ENCODE peak calls at places on chromosomes 5 and 9, in seven cellular contexts. F is NCI-H1092, O is uterus, N is left ventricle myocardium inferior, J is iris pigment epithelial cell, Y is EH, L is COLO829. Z is an unnamed sample.

GRCh38 chr9:91751922-91752321 is 198.1 kb downstream of the ROR2 start:
- DNase-seq in F (no peak), O (no peak), J (peak; percentile 85), L (no peak), Y (peak; percentile 27), N (no peak), Z (no peak)

GRCh38 chr5:174381241-174381640 is 335.7 kb downstream of the NSG2 start:
- DNase-seq in O (no peak), Y (no peak), F (no peak), J (no peak), L (no peak), N (no peak), Z (no peak)

GRCh38 chr5:127909078-127909477 is 174.5 kb upstream of the SLC12A2 start:
- DNase-seq in J (peak; percentile 66), Y (peak; percentile 56), L (no peak), F (peak; percentile 8), O (no peak), N (no peak), Z (no peak)

GRCh38 chr9:32072568-32072967 is 311.9 kb upstream of the ACO1 start:
- DNase-seq in O (no peak), Y (no peak), N (no peak), L (no peak), F (no peak), J (no peak), Z (no peak)

GRCh38 chr9:130461218-130461630 is 16.5 kb downstream of the ASS1 start:
- DNase-seq in J (no peak), L (peak; percentile 51), F (peak; percentile 19), Y (peak; percentile 54), O (peak; percentile 58), N (peak; percentile 62), Z (peak; percentile 10)

GRCh38 chr5:77645158-77645994 is 6.9 kb upstream of the OTP start:
- DNase-seq in N (no peak), L (no peak), J (no peak), Y (peak; percentile 29), O (no peak), F (no peak), Z (no peak)

GRCh38 chr5:111829701-111830100 is 72.7 kb upstream of the NREP start:
- DNase-seq in J (peak; percentile 83), L (peak; percentile 34), N (no peak), F (no peak), Y (peak; percentile 94), O (no peak), Z (no peak)

GRCh38 chr9:105243015-105243686 is 1.3 kb upstream of the SLC44A1 start:
- DNase-seq in L (no peak), J (peak; percentile 69), O (no peak), F (no peak), Y (peak; percentile 98), N (no peak), Z (no peak)

GRCh38 chr9:75683591-75683990 is 206.9 kb upstream of the PCSK5 start:
- DNase-seq in Y (no peak), O (no peak), N (no peak), L (no peak), J (peak; percentile 8), F (no peak), Z (no peak)

GRCh38 chr9:3708751-3709150 is 182.9 kb upstream of the RFX3 start:
- DNase-seq in L (no peak), Y (peak; percentile 32), J (peak; percentile 31), F (peak; percentile 84), N (no peak), O (no peak), Z (peak; percentile 15)

GRCh38 chr9:134381671-134382505 is 55.6 kb downstream of the RXRA start:
- DNase-seq in N (peak; percentile 61), O (no peak), Y (no peak), J (no peak), F (no peak), L (no peak), Z (no peak)

GRCh38 chr9:23342296-23342695 is 483.7 kb downstream of the ELAVL2 start:
- DNase-seq in N (no peak), F (no peak), J (peak; percentile 72), Y (no peak), O (no peak), L (peak; percentile 1), Z (no peak)

GRCh38 chr5:141618030-141618803 is 583 bp downstream of the DIAPH1 start:
- DNase-seq in Y (peak; percentile 53), J (no peak), N (no peak), O (peak; percentile 41), F (no peak), L (no peak), Z (peak; percentile 8)

GRCh38 chr9:121997791-121998190 is 95.3 kb downstream of the TTLL11 start:
- DNase-seq in N (no peak), F (no peak), Y (peak; percentile 51), L (no peak), J (peak; percentile 69), O (peak; percentile 51), Z (no peak)

GRCh38 chr5:68932830-68933434 is 160.9 kb upstream of the SLC30A5 start:
- DNase-seq in O (no peak), N (no peak), L (no peak), J (no peak), Y (no peak), F (no peak), Z (no peak)

GRCh38 chr5:156741516-156741915 is 108.6 kb upstream of the PPP1R2B start:
- DNase-seq in F (no peak), O (no peak), L (no peak), J (no peak), Y (no peak), N (no peak), Z (no peak)

GRCh38 chr5:142316051-142316450 is 8.8 kb downstream of the SPRY4 start:
- DNase-seq in F (peak; percentile 83), J (peak; percentile 71), N (no peak), Y (peak; percentile 86), L (peak; percentile 22), O (no peak), Z (no peak)

GRCh38 chr9:121222524-121223171 is 21.0 kb upstream of the RAB14 start:
- DNase-seq in N (no peak), L (peak; percentile 61), Y (peak; percentile 67), O (no peak), F (no peak), J (peak; percentile 48), Z (no peak)

GRCh38 chr5:685262-686171 is 7.6 kb downstream of the TPPP start:
- DNase-seq in F (no peak), L (no peak), Y (no peak), O (peak; percentile 8), N (peak; percentile 10), J (no peak), Z (no peak)

GRCh38 chr5:172009536-172010270 is 3.3 kb upstream of the FBXW11 start:
- DNase-seq in J (peak; percentile 60), N (no peak), Y (no peak), L (no peak), F (no peak), O (no peak), Z (no peak)

GRCh38 chr5:137389042-137389441 is 110.1 kb downstream of the SPOCK1 start:
- DNase-seq in L (no peak), N (no peak), J (no peak), Y (no peak), O (no peak), F (no peak), Z (no peak)

GRCh38 chr5:131068893-131069643 is 96.0 kb downstream of the HINT1 start:
- DNase-seq in L (peak; percentile 11), J (no peak), O (no peak), Y (no peak), F (no peak), N (no peak), Z (peak; percentile 31)

GRCh38 chr5:136004436-136004835 is 24.4 kb upstream of the TGFBI start:
- DNase-seq in N (no peak), J (peak; percentile 87), Y (peak; percentile 87), O (no peak), F (no peak), L (no peak), Z (no peak)

GRCh38 chr5:90353254-90353653 is 56.3 kb downstream of the CETN3 start:
- DNase-seq in L (no peak), Y (no peak), J (no peak), N (no peak), O (no peak), F (no peak), Z (no peak)

GRCh38 chr5:178250263-178250662 is 17.7 kb upstream of the PHYKPL start:
- DNase-seq in Y (no peak), J (no peak), L (no peak), F (no peak), N (no peak), O (no peak), Z (no peak)

GRCh38 chr5:180739958-180740357 is at the start of gene OR2Y1:
- DNase-seq in O (no peak), F (no peak), J (no peak), L (no peak), Y (no peak), N (no peak), Z (no peak)

GRCh38 chr5:1249366-1250280 is 24.4 kb downstream of the SLC6A18 start:
- DNase-seq in J (no peak), Y (no peak), F (no peak), L (no peak), O (no peak), N (no peak), Z (no peak)

GRCh38 chr5:127671218-127671617 is 22.3 kb downstream of the CTXN3 start:
- DNase-seq in F (no peak), O (no peak), N (no peak), J (peak; percentile 49), Y (peak; percentile 23), L (no peak), Z (no peak)

GRCh38 chr5:44332360-44332971 is 56.8 kb downstream of the FGF10 start:
- DNase-seq in F (no peak), L (peak; percentile 25), J (peak; percentile 46), Y (peak; percentile 41), N (no peak), O (no peak), Z (no peak)

GRCh38 chr5:181120311-181120710 is 10.7 kb downstream of the OR2V1 start:
- DNase-seq in Y (peak; percentile 46), L (no peak), J (peak; percentile 48), F (no peak), N (no peak), O (no peak), Z (no peak)

GRCh38 chr9:85897853-85898252 is 43.1 kb upstream of the NAA35 start:
- DNase-seq in L (no peak), N (no peak), O (no peak), Y (no peak), F (no peak), J (no peak), Z (no peak)

GRCh38 chr5:39661026-39661779 is 236.4 kb upstream of the DAB2 start:
- DNase-seq in Y (peak; percentile 33), F (no peak), O (no peak), N (no peak), J (peak; percentile 73), L (no peak), Z (no peak)

GRCh38 chr9:108439967-108440366 is 415.8 kb downstream of the ACTL7B start:
- DNase-seq in Y (peak; percentile 89), N (no peak), J (peak; percentile 82), F (no peak), L (no peak), O (no peak), Z (no peak)

GRCh38 chr9:27542519-27542918 is 12.9 kb upstream of the MOB3B start:
- DNase-seq in L (no peak), J (no peak), N (no peak), Y (peak; percentile 11), F (no peak), O (no peak), Z (no peak)